ENCODE peak calls at places on chromosomes 1 and 21, in six cellular contexts. W is right lobe of liver, K is tibial artery, C is dorsolateral prefrontal cortex, J is lower lobe of right lung, G is AG04450. D is an unnamed sample.

GRCh38 chr21:36646645-36647044 is 52.3 kb upstream of the SIM2 start:
- DNase-seq in W (no peak), K (no peak), C (no peak), J (no peak), G (no peak), D (no peak)

GRCh38 chr21:37642493-37642892 is 273.8 kb downstream of the KCNJ6 start:
- DNase-seq in W (no peak), K (no peak), C (no peak), J (no peak), G (no peak), D (peak)

GRCh38 chr1:92752719-92753118 is 32.2 kb downstream of the EVI5 start:
- DNase-seq in W (no peak), K (no peak), C (no peak), J (no peak), G (no peak), D (no peak)

GRCh38 chr1:183039330-183039729 is 16.1 kb downstream of the LAMC1 start:
- DNase-seq in W (no peak), K (no peak), C (no peak), J (no peak), G (no peak), D (no peak)

GRCh38 chr1:153610334-153611023 is 2.5 kb downstream of the S100A16 start:
- DNase-seq in W (no peak), K (no peak), C (no peak), J (no peak), G (no peak), D (no peak)

GRCh38 chr1:161954050-161954449 is 69.6 kb downstream of the OLFML2B start:
- DNase-seq in W (no peak), K (no peak), C (no peak), J (no peak), G (no peak), D (no peak)

GRCh38 chr1:164830628-164831027 is 271.6 kb downstream of the PBX1 start:
- DNase-seq in W (no peak), K (no peak), C (no peak), J (no peak), G (no peak), D (no peak)

GRCh38 chr1:174247472-174247871 is 88.2 kb downstream of the RABGAP1L start:
- DNase-seq in W (no peak), K (no peak), C (no peak), J (no peak), G (no peak), D (no peak)

GRCh38 chr1:222064388-222065201 is 322.7 kb upstream of the DUSP10 start:
- DNase-seq in W (no peak), K (no peak), C (no peak), J (no peak), G (peak), D (no peak)

GRCh38 chr1:101112051-101112770 is 86.6 kb upstream of the DPH5 start:
- DNase-seq in W (peak), K (peak), C (no peak), J (peak), G (no peak), D (peak)

GRCh38 chr1:162973381-162973795 is 95.8 kb upstream of the RGS4 start:
- DNase-seq in W (no peak), K (no peak), C (no peak), J (no peak), G (no peak), D (no peak)

GRCh38 chr1:193019442-193020026 is 39.6 kb downstream of the UCHL5 start:
- DNase-seq in W (no peak), K (no peak), C (no peak), J (no peak), G (peak), D (no peak)

GRCh38 chr1:180586671-180587155 is 27.9 kb downstream of the OVAAL start:
- DNase-seq in W (no peak), K (no peak), C (peak), J (no peak), G (peak), D (peak)

GRCh38 chr1:3740038-3740437 is 12.2 kb upstream of the CCDC27 start:
- DNase-seq in W (peak), K (no peak), C (no peak), J (no peak), G (no peak), D (no peak)

GRCh38 chr1:118791094-118791691 is 196.9 kb downstream of the TBX15 start:
- DNase-seq in W (no peak), K (no peak), C (no peak), J (no peak), G (no peak), D (no peak)

GRCh38 chr1:159000627-159001026 is 9.1 kb upstream of the IFI16 start:
- DNase-seq in W (peak), K (peak), C (no peak), J (peak), G (peak), D (no peak)

GRCh38 chr1:225425211-225425786 is 2.5 kb downstream of the LBR start:
- DNase-seq in W (no peak), K (no peak), C (no peak), J (no peak), G (no peak), D (no peak)

DNA sequence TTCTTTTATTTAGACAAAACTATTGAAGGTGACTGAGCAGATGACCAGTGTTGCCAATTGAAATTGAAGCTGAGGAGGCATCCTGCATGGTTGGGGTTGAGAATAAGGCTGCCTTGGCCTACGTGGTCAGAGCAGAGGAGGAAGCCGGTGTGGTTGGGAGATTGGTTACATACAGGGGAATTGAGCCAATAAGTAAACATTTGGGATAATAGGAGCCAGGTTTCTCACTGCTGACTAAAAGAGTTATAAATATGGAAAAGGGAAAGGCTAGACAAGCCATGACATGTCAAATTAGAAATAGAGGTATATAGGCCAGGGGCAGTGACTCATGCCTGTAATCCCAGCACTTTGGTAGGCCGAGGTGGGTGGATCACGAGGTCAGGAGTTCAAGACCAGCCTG is 15.8 kb downstream of the SNX7 start:
- DNase-seq in W (no peak), K (no peak), C (no peak), J (no peak), G (peak), D (no peak)
- H3K27ac ChIP-seq in W (no peak), K (peak), C (no peak), J (no peak), G (no peak), D (no peak)

GRCh38 chr1:13570924-13571323 is 12.7 kb upstream of the PDPN start:
- DNase-seq in W (no peak), K (no peak), C (no peak), J (no peak), G (no peak), D (peak)
- TF ChIP-seq CTCF in W (no peak), K (no peak), C (peak), J (peak), G (no peak), D (peak)

GRCh38 chr1:11839727-11840705 is 7.6 kb downstream of the NPPA start:
- DNase-seq in W (peak), K (peak), C (no peak), J (no peak), G (no peak), D (no peak)
- H3K27ac ChIP-seq in W (peak), K (peak), C (no peak), J (no peak), G (no peak), D (no peak)

GRCh38 chr1:154819628-154820590 is 50.2 kb downstream of the KCNN3 start:
- DNase-seq in W (no peak), K (no peak), C (no peak), J (no peak), G (no peak), D (no peak)
- TF ChIP-seq CTCF in W (peak), K (peak), C (no peak), J (peak), G (peak), D (peak)

GRCh38 chr1:186188004-186188539 is 187.0 kb downstream of the TPR start:
- DNase-seq in W (no peak), K (no peak), C (no peak), J (no peak), G (peak), D (no peak)

GRCh38 chr1:186189156-186189555 is 185.9 kb downstream of the TPR start:
- DNase-seq in W (no peak), K (no peak), C (no peak), J (no peak), G (no peak), D (no peak)

GRCh38 chr1:186183970-186184628 is 191.0 kb downstream of the TPR start:
- DNase-seq in W (no peak), K (no peak), C (no peak), J (no peak), G (no peak), D (no peak)

GRCh38 chr1:186188736-186189135 is 186.3 kb downstream of the TPR start:
- DNase-seq in W (no peak), K (no peak), C (no peak), J (no peak), G (no peak), D (no peak)

GRCh38 chr1:186187601-186188000 is 187.5 kb downstream of the TPR start:
- DNase-seq in W (no peak), K (no peak), C (no peak), J (no peak), G (no peak), D (no peak)
- H3K27ac ChIP-seq in W (no peak), K (no peak), C (no peak), J (no peak), G (peak), D (no peak)

GRCh38 chr1:67085326-67085725 is 31.4 kb upstream of the SLC35D1 start:
- DNase-seq in W (no peak), K (no peak), C (no peak), J (no peak), G (no peak), D (no peak)

GRCh38 chr1:67088440-67088839 is 34.5 kb upstream of the SLC35D1 start:
- DNase-seq in W (no peak), K (no peak), C (no peak), J (no peak), G (no peak), D (no peak)

GRCh38 chr1:67094191-67094590 is 40.2 kb upstream of the SLC35D1 start:
- DNase-seq in W (no peak), K (no peak), C (no peak), J (no peak), G (no peak), D (no peak)

GRCh38 chr1:67084765-67085318 is 30.9 kb upstream of the SLC35D1 start:
- DNase-seq in W (no peak), K (no peak), C (no peak), J (no peak), G (no peak), D (no peak)

DNA sequence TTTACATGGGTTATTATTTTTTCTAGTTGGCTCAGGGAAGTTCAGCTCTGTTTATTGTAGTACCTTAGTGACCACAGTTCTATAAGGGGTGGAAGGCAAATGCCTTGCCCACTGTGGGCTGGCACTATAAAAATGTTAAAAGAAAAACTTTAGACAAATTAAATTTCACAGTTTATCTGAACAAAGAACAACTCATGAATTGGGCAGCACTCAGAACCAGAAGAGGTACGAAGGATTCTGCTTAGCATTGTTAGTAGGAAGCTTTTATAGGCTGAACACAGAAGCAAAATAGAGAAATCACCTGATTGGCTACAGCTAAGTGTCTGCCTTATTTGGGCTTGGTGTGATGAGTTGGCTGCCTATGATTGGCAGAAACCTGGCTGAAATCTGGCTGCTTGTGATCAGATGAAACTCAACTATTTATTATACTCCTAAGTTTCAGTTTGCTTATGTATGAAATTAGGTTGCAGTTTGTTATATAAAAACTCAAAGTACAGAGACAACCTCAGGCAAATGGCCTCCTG is 35.8 kb upstream of the SLC35D1 start:
- DNase-seq in W (no peak), K (no peak), C (no peak), J (no peak), G (no peak), D (no peak)
- TF ChIP-seq CTCF in W (no peak), K (no peak), C (no peak), J (no peak), G (no peak), D (no peak)

GRCh38 chr1:156510709-156511108 is 10.1 kb upstream of the MEF2D start:
- DNase-seq in W (no peak), K (peak), C (peak), J (peak), G (peak), D (no peak)

GRCh38 chr1:156511656-156512055 is 11.1 kb upstream of the MEF2D start:
- DNase-seq in W (no peak), K (no peak), C (no peak), J (no peak), G (no peak), D (no peak)

GRCh38 chr1:156515956-156516355 is 15.4 kb upstream of the MEF2D start:
- DNase-seq in W (no peak), K (no peak), C (no peak), J (no peak), G (no peak), D (no peak)

GRCh38 chr1:156516821-156517220 is 16.2 kb upstream of the MEF2D start:
- DNase-seq in W (no peak), K (no peak), C (no peak), J (no peak), G (no peak), D (no peak)

GRCh38 chr1:156513189-156513588 is 12.6 kb upstream of the MEF2D start:
- DNase-seq in W (no peak), K (no peak), C (no peak), J (no peak), G (no peak), D (no peak)
- H3K27ac ChIP-seq in W (no peak), K (no peak), C (no peak), J (no peak), G (peak), D (no peak)

GRCh38 chr1:200972985-200973742 is 50.4 kb downstream of the KIF21B start:
- DNase-seq in W (no peak), K (no peak), C (no peak), J (no peak), G (no peak), D (no peak)

GRCh38 chr1:200970771-200971427 is 52.6 kb downstream of the KIF21B start:
- DNase-seq in W (peak), K (no peak), C (no peak), J (no peak), G (no peak), D (no peak)

GRCh38 chr1:200971428-200971903 is 52.0 kb downstream of the KIF21B start:
- DNase-seq in W (no peak), K (no peak), C (no peak), J (no peak), G (no peak), D (no peak)

GRCh38 chr1:200973937-200974657 is 49.4 kb downstream of the KIF21B start:
- DNase-seq in W (no peak), K (no peak), C (no peak), J (peak), G (no peak), D (no peak)

DNA sequence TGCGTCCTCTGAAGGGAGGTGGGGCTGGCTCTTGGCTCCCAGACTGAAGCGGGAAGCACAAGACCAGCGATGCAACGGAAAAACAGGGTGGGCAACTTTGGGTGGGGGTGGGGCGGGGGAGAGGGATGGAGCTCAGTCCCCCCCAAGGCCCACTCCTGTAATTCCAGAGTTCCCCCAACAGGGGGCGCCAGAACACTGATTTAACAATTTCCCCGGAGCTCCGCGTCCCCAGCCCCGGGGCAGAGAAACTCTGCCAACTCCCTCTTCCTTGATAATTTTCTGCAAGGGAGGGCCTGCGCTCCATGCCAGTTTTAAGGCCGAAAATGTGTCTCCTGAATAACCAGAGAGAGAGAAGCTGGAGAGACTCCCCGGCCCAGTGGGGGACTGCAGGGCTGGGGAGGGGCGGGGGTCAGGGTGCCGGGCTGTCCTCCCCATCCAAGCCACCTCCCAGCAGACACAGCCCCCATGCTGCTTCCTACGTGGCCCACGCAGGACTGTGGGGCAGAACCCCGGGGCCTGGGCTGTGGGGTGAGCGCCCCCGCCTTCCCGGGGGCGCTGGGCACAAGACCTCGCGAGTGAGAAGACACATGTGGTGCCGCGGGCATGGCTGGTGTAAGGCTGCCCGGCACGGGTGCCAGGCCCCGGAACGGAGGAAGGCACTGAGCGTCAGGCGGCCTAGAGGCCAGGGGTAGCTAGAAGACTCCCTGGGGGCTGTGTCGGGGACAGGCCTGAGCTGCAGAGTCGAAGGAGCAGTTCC is 51.4 kb downstream of the KIF21B start:
- DNase-seq in W (no peak), K (peak), C (peak), J (peak), G (peak), D (peak)
- TF ChIP-seq CTCF in W (peak), K (peak), C (peak), J (peak), G (peak), D (peak)

GRCh38 chr1:231612393-231613089 is 14.0 kb upstream of the DISC1 start:
- DNase-seq in W (no peak), K (no peak), C (no peak), J (peak), G (no peak), D (peak)

GRCh38 chr1:231611851-231612250 is 14.7 kb upstream of the DISC1 start:
- DNase-seq in W (no peak), K (no peak), C (no peak), J (no peak), G (no peak), D (no peak)

GRCh38 chr1:231616667-231617066 is 9.9 kb upstream of the DISC1 start:
- DNase-seq in W (no peak), K (no peak), C (no peak), J (no peak), G (no peak), D (no peak)

GRCh38 chr1:231611111-231611510 is 15.5 kb upstream of the DISC1 start:
- DNase-seq in W (no peak), K (no peak), C (no peak), J (no peak), G (no peak), D (no peak)

DNA sequence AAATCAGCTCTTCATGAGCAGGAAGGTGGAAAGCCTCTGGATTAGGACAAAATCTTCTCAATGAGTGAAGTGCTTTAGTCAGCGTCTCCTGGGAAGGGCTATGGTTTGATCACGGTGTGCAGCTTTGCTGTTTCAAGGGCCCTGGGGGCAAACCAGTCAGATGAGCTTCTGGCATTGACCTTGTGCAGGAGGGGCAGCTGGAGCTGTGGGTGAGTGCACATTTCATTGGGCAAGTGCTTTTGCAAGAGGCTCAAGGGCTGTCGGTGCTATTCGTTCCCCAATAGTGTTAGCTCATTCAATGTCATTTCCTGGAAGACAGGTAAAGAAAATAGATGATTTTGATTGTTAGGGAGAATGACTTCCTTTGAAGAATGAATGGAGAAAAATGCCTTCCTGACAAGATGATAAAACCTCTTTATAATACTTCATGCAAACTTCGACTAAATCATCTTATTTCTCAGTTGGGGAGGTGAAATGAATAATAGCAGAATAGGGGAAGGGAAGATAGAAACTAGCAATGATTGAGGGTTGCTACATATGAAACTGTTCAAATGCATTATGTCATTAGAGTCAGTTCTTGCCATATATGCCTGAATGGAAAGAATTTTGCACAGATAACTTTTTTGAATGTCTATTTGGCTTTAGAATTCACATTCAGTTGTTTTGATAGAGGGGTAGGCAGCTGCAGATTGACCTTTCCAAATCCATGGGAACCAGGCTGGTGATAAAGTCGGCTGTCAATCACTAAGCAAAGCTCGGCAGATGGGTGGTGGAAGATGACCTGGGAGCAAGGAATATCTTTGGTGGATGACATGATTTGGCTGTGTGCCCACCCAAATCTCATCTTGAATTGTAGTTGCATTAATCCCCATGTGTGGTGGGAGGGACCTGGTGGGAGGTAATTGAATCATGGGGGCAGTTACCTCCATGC is 12.9 kb upstream of the DISC1 start:
- DNase-seq in W (no peak), K (no peak), C (no peak), J (no peak), G (no peak), D (no peak)
- H3K27ac ChIP-seq in W (no peak), K (no peak), C (peak), J (no peak), G (no peak), D (peak)

D was measured in DND-41.